ENCODE peak calls at places on chromosomes 5 and 9, in four cellular contexts. X is PC-3; P is GM12865; Y is stimulated activated CD8-positive, alpha-beta memory T cell treated with anti-CD3 and anti-CD28 coated beads, Interleukin-15, amount 100 ng/mL, for 24 hours. C is an unnamed sample.

GRCh38 chr5:141319202-141319601 is 1.4 kb downstream of the TAF7 start:
- DNase-seq in X (no peak), P (no peak), Y (no peak), C (no peak)

GRCh38 chr5:129204525-129204924 is 110.0 kb downstream of the ISOC1 start:
- DNase-seq in X (peak), P (no peak), Y (no peak), C (no peak)

GRCh38 chr5:169650701-169651331 is 13.7 kb downstream of the DOCK2 start:
- DNase-seq in X (peak), P (peak), Y (no peak), C (no peak)

GRCh38 chr9:135343733-135344522 is 135.7 kb upstream of the PPP1R26 start:
- DNase-seq in X (peak), P (peak), Y (peak), C (peak)

GRCh38 chr9:134681061-134681661 is 39.6 kb downstream of the COL5A1 start:
- DNase-seq in X (no peak), P (no peak), Y (no peak), C (peak)

GRCh38 chr5:72525816-72526215 is 18.6 kb upstream of the ZNF366 start:
- DNase-seq in X (peak), P (no peak), Y (no peak), C (no peak)

GRCh38 chr5:131379723-131380122 is 115.9 kb downstream of the CDC42SE2 start:
- DNase-seq in X (peak), P (peak), Y (no peak), C (no peak)

GRCh38 chr5:106956901-106957300 is 713.8 kb downstream of the EFNA5 start:
- DNase-seq in X (no peak), P (no peak), Y (no peak), C (no peak)

GRCh38 chr9:89916001-89916635 is 311.3 kb downstream of the GADD45G start:
- DNase-seq in X (no peak), P (no peak), Y (no peak), C (peak)

GRCh38 chr9:88737876-88738275 is 202.9 kb downstream of the NXNL2 start:
- DNase-seq in X (no peak), P (no peak), Y (no peak), C (no peak)

GRCh38 chr9:97880336-97880735 is 27.3 kb downstream of the FOXE1 start:
- DNase-seq in X (no peak), P (no peak), Y (no peak), C (no peak)

GRCh38 chr5:179300834-179301233 is 44.4 kb downstream of the ADAMTS2 start:
- DNase-seq in X (no peak), P (no peak), Y (no peak), C (no peak)

GRCh38 chr5:151178372-151178771 is 20.8 kb upstream of the ANXA6 start:
- DNase-seq in X (no peak), P (no peak), Y (no peak), C (no peak)

GRCh38 chr9:82924243-82924605 is 138.7 kb downstream of the RASEF start:
- DNase-seq in X (no peak), P (no peak), Y (no peak), C (no peak)

GRCh38 chr5:180274695-180275094 is 17.2 kb downstream of the MAPK9 start:
- DNase-seq in X (no peak), P (no peak), Y (no peak), C (no peak)

GRCh38 chr5:109743770-109744212 is 54.1 kb downstream of the MAN2A1 start:
- DNase-seq in X (peak), P (no peak), Y (no peak), C (peak)

GRCh38 chr9:91711755-91712591 is 238.1 kb downstream of the ROR2 start:
- DNase-seq in X (peak), P (peak), Y (no peak), C (no peak)

GRCh38 chr5:56681346-56681745 is 134.0 kb upstream of the MAP3K1 start:
- DNase-seq in X (no peak), P (no peak), Y (no peak), C (no peak)

GRCh38 chr5:73989956-73990355 is 364.0 kb downstream of the ARHGEF28 start:
- DNase-seq in X (no peak), P (no peak), Y (no peak), C (no peak)

GRCh38 chr9:27150758-27151431 is 41.9 kb downstream of the TEK start:
- DNase-seq in X (no peak), P (no peak), Y (no peak), C (no peak)

GRCh38 chr5:148421661-148422060 is 37.9 kb downstream of the FBXO38 start:
- DNase-seq in X (no peak), P (no peak), Y (no peak), C (no peak)

GRCh38 chr5:66720776-66721175 is 124.6 kb downstream of the MAST4 start:
- DNase-seq in X (no peak), P (no peak), Y (no peak), C (no peak)

GRCh38 chr9:91334053-91334452 is 27.7 kb downstream of the AUH start:
- DNase-seq in X (no peak), P (no peak), Y (no peak), C (no peak)

GRCh38 chr9:137952976-137953666 is 75.5 kb downstream of the CACNA1B start:
- DNase-seq in X (no peak), P (no peak), Y (no peak), C (no peak)

GRCh38 chr5:143311428-143311827 is 92.1 kb downstream of the NR3C1 start:
- DNase-seq in X (peak), P (no peak), Y (no peak), C (no peak)

GRCh38 chr5:154363411-154363810 is 82.4 kb upstream of the SAP30L start:
- DNase-seq in X (no peak), P (no peak), Y (no peak), C (no peak)

GRCh38 chr5:178786859-178787499 is 56.5 kb upstream of the ZNF354A start:
- DNase-seq in X (peak), P (no peak), Y (no peak), C (no peak)

GRCh38 chr9:123749580-123750202 is 180.2 kb downstream of the DENND1A start:
- DNase-seq in X (no peak), P (peak), Y (no peak), C (no peak)

GRCh38 chr5:38722918-38723317 is 122.9 kb upstream of the OSMR start:
- DNase-seq in X (no peak), P (no peak), Y (no peak), C (no peak)

GRCh38 chr9:87479801-87480201 is 17.9 kb upstream of the DAPK1 start:
- DNase-seq in X (no peak), P (peak), Y (no peak), C (no peak)